ENCODE peak calls at places on chromosomes 7 and 10, in nine cellular contexts. J is NCI-H2029; K is PC-9; C is activated CD4-positive, alpha-beta memory T cell treated with anti-CD3 and anti-CD28 coated beads, Interleukin-2, amount 10 ng/mL, durations not matched to agents 7 days and 5 days; L is astrocyte of the spinal cord; I is astrocyte of the cerebellum; T is mucosa of gallbladder; O is NAMALWA; G is activated CD4-positive, alpha-beta T cell treated with anti-CD3 and anti-CD28 coated beads, Interleukin-2, amount 50 U/mL, for 1 hour. R is an unnamed sample.

GRCh38 chr7:7491044-7491443 is 44.6 kb downstream of the COL28A1 start:
- DNase-seq in J (no peak), K (no peak), C (no peak), L (no peak), I (no peak), T (no peak), O (no peak), G (no peak), R (no peak)

GRCh38 chr7:17477182-17477581 is 178.7 kb downstream of the AHR start:
- DNase-seq in J (no peak), K (no peak), C (no peak), L (no peak), I (no peak), T (no peak), O (no peak), G (no peak), R (no peak)

GRCh38 chr7:129363-130221 is 62.8 kb upstream of the FAM20C start:
- DNase-seq in J (no peak), K (no peak), C (no peak), L (no peak), I (no peak), T (peak), O (no peak), G (no peak), R (no peak)

GRCh38 chr10:8346861-8347260 is 292.4 kb downstream of the GATA3 start:
- DNase-seq in J (no peak), K (no peak), C (no peak), L (no peak), I (no peak), T (no peak), O (no peak), G (no peak), R (no peak)

GRCh38 chr10:98748298-98748697 is 301.6 kb upstream of the HPS1 start:
- DNase-seq in J (peak), K (no peak), C (no peak), L (peak), I (peak), T (no peak), O (peak), G (no peak), R (no peak)

GRCh38 chr10:75377869-75378268 is 23.7 kb downstream of the ZNF503 start:
- DNase-seq in J (no peak), K (no peak), C (no peak), L (no peak), I (no peak), T (no peak), O (no peak), G (no peak), R (no peak)

GRCh38 chr10:91034494-91035157 is 113.7 kb upstream of the ANKRD1 start:
- DNase-seq in J (peak), K (no peak), C (no peak), L (peak), I (peak), T (peak), O (no peak), G (no peak), R (no peak)

GRCh38 chr7:106915873-106916272 is 50.8 kb downstream of the PIK3CG start:
- DNase-seq in J (no peak), K (no peak), C (no peak), L (no peak), I (no peak), T (no peak), O (no peak), G (no peak), R (no peak)

GRCh38 chr10:118584181-118584954 is 11.1 kb downstream of the PRLHR start:
- DNase-seq in J (no peak), K (peak), C (no peak), L (peak), I (peak), T (no peak), O (no peak), G (no peak), R (no peak)

GRCh38 chr10:5509691-5510090 is 10.3 kb upstream of the CALML5 start:
- DNase-seq in J (no peak), K (no peak), C (no peak), L (no peak), I (no peak), T (no peak), O (no peak), G (no peak), R (no peak)

GRCh38 chr7:142308326-142308725 is 50.5 kb upstream of the PRSS58 start:
- DNase-seq in J (no peak), K (no peak), C (no peak), L (no peak), I (no peak), T (no peak), O (no peak), G (no peak), R (no peak)

GRCh38 chr7:44793919-44794715 is 2.4 kb upstream of the PPIA start:
- DNase-seq in J (no peak), K (no peak), C (no peak), L (no peak), I (no peak), T (no peak), O (no peak), G (no peak), R (no peak)

R was measured in ascending aorta.